ENCODE peak calls at places on chromosomes 2 and 18, in nine cellular contexts. N, Q, P, J, I, X, G, M and O are unnamed samples.
A peak's percentile ranks its signal among the peaks of the same experiment; 100 is the strongest.

GRCh38 chr18:11304900-11305299 is 155.5 kb upstream of the PIEZO2 start:
- DNase-seq in P (no peak), J (no peak), N (no peak), G (no peak), M (no peak), Q (no peak), I (no peak), X (no peak), O (no peak)

GRCh38 chr18:35174093-35174731 is 66.6 kb upstream of the ZNF397 start:
- DNase-seq in I (no peak), J (no peak), G (no peak), M (no peak), Q (no peak), X (no peak), N (peak; percentile 25), P (no peak), O (no peak)

GRCh38 chr2:54465143-54465542 is 9.0 kb downstream of the SPTBN1 start:
- DNase-seq in J (no peak), M (no peak), P (no peak), Q (no peak), N (no peak), X (no peak), I (no peak), G (no peak), O (no peak)

GRCh38 chr2:53422979-53423378 is 344.6 kb upstream of the CHAC2 start:
- DNase-seq in Q (no peak), J (no peak), N (peak; percentile 74), X (no peak), M (no peak), I (no peak), G (peak; percentile 53), P (peak; percentile 42), O (no peak)

GRCh38 chr18:57898506-57899124 is 95.5 kb upstream of the ATP8B1 start:
- DNase-seq in I (no peak), M (no peak), N (peak; percentile 56), J (no peak), X (no peak), G (no peak), Q (no peak), P (no peak), O (no peak)

GRCh38 chr18:36667811-36668210 is 161.0 kb downstream of the TPGS2 start:
- DNase-seq in J (no peak), X (no peak), M (no peak), Q (no peak), G (no peak), N (no peak), P (no peak), I (no peak), O (no peak)

GRCh38 chr2:55111570-55112228 is 61.4 kb upstream of the RTN4 start:
- DNase-seq in M (peak; percentile 84), Q (no peak), X (peak; percentile 92), G (no peak), J (peak; percentile 31), I (no peak), N (peak; percentile 93), P (peak; percentile 15), O (no peak)

GRCh38 chr2:181528441-181528840 is 71.3 kb downstream of the ITGA4 start:
- DNase-seq in G (no peak), J (no peak), Q (no peak), N (no peak), X (no peak), P (no peak), I (no peak), M (no peak), O (no peak)

GRCh38 chr2:204551464-204551863 is 6.2 kb downstream of the PARD3B start:
- DNase-seq in M (no peak), G (no peak), Q (no peak), X (no peak), J (no peak), N (no peak), I (no peak), P (no peak), O (no peak)

GRCh38 chr2:147374410-147374811 is 470.4 kb upstream of the ACVR2A start:
- DNase-seq in J (no peak), I (no peak), N (peak; percentile 56), G (no peak), M (no peak), X (no peak), P (no peak), Q (no peak), O (no peak)

DNA sequence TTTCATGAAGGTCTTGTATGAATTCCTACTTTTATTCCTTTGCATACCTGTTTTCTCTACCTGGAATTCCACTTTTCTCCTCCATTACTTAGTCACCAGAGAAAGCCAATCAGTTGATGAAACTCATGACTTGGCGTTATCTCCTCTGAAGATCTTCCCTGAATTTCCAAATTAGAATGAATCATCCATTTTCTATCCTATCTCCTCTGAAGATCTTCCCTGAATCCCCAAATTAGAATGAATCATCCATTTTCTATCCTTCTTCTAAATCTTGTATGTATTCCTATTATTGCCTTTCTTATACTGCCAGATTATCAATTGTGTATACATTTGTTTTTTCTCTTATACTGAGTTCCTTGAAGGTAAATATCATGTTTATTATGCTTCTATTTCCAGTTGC is 440.4 kb downstream of the CCDC85A start:
- DNase-seq in J (no peak), N (no peak), I (no peak), P (no peak), G (no peak), X (no peak), Q (no peak), M (no peak), O (no peak)
- H3K9me3 ChIP-seq in J (no peaks in the 10 kb centered on the region), N (no peaks in the 10 kb centered on the region), I (no peaks in the 10 kb centered on the region), P (no peaks in the 10 kb centered on the region), G (no peaks in the 10 kb centered on the region), X (peaks cover under 1% of the 10 kb centered on the region), Q (no peaks in the 10 kb centered on the region), M (no peaks in the 10 kb centered on the region), O (no peaks in the 10 kb centered on the region)

GRCh38 chr18:78580835-78581339 is 398.7 kb upstream of the SALL3 start:
- DNase-seq in J (no peak), P (no peak), Q (no peak), M (no peak), X (no peak), G (no peak), N (no peak), I (no peak), O (no peak)

GRCh38 chr18:78582131-78582789 is 397.4 kb upstream of the SALL3 start:
- DNase-seq in M (no peak), Q (no peak), G (no peak), N (no peak), X (no peak), I (no peak), P (no peak), J (no peak), O (no peak)

GRCh38 chr18:78576967-78577366 is 402.7 kb upstream of the SALL3 start:
- DNase-seq in M (no peak), Q (no peak), J (no peak), X (no peak), I (no peak), P (no peak), N (no peak), G (no peak), O (no peak)

GRCh38 chr18:78579854-78580577 is 399.6 kb upstream of the SALL3 start:
- DNase-seq in Q (no peak), J (no peak), P (no peak), I (no peak), M (no peak), X (no peak), N (no peak), G (peak; percentile 17), O (no peak)

DNA sequence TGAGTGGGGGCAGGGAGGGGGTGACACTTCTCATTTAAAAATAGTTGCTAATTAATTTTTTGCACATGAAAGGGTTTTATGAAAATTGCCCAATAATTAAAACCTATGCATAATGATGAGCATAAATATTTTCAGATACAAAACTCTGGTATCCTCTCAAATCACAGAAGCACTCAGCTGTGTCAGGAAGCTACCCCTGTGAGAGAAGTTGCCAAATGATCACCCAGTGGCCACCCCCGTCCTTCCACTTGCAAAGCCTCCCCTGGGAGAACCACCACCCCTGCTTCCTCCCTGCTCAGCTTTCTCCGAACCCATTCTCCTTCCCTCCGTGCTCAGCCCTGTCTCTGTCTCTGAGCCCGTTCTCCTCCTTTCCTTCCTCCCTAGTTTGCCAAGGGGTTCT is 400.2 kb upstream of the SALL3 start:
- DNase-seq in P (no peak), J (no peak), X (no peak), I (no peak), M (no peak), N (no peak), Q (no peak), G (peak; percentile 19), O (no peak)
- H3K9me3 ChIP-seq in P (no peaks in the 10 kb centered on the region), J (no peaks in the 10 kb centered on the region), X (no peaks in the 10 kb centered on the region), I (no peaks in the 10 kb centered on the region), M (no peaks in the 10 kb centered on the region), N (no peaks in the 10 kb centered on the region), Q (peaks cover 22% of the 10 kb centered on the region), G (no peaks in the 10 kb centered on the region), O (no peaks in the 10 kb centered on the region)

DNA sequence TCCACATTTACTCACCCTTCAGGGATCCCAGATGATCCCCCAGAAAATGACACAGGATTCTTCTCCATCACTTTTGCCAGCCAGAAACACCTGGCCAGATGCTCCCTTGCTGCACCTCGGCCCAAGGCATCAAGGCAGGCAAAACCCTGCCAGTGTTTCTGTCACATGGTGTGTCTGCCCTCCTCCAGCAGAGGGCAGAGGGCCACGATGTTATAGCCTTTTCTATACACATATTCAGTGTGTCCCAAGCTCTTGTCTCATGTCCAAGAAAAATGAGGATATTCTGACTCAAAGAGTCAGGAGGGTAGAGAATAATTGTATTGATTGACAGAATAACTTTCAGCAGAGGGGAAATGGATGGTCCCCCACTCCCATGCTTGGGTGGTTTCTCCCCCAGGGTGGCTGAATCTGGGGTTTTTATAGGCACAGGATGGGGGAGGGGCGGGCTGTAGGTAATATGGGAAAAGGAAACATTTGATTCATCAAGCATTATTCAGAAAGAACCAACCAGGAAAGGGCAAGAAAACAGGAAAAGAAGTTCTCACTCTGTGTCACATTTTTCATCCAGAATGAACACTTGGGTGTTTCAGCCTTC is 933.9 kb downstream of the TRIB2 start:
- DNase-seq in N (no peak), I (no peak), X (no peak), Q (no peak), M (no peak), J (no peak), G (no peak), P (no peak), O (no peak)
- H3K9me3 ChIP-seq in N (no peaks in the 10 kb centered on the region), I (peaks cover 3% of the 10 kb centered on the region), X (peaks cover 6% of the 10 kb centered on the region), Q (peaks cover 10% of the 10 kb centered on the region), M (no peaks in the 10 kb centered on the region), J (peaks cover 6% of the 10 kb centered on the region), G (no peaks in the 10 kb centered on the region), P (no peaks in the 10 kb centered on the region), O (no peaks in the 10 kb centered on the region)

GRCh38 chr2:14420851-14421250 is 211.7 kb upstream of the LRATD1 start:
- DNase-seq in M (no peak), P (no peak), J (no peak), G (no peak), Q (no peak), X (no peak), N (no peak), I (no peak), O (no peak)
- H3K9me3 ChIP-seq in M (no peaks in the 10 kb centered on the region), P (no peaks in the 10 kb centered on the region), J (no peaks in the 10 kb centered on the region), G (no peaks in the 10 kb centered on the region), Q (no peaks in the 10 kb centered on the region), X (no peaks in the 10 kb centered on the region), N (no peaks in the 10 kb centered on the region), I (no peaks in the 10 kb centered on the region), O (no peaks in the 10 kb centered on the region)